ENCODE peak calls at places on chromosomes 7 and 10, in nine cellular contexts. I is stomach; F is Caco-2; R is cardiac muscle cell; O is right atrium auricular region; Z is CD8-positive, alpha-beta memory T cell; N is GM23248; K is mesendoderm; J is OCI-LY7. C is an unnamed sample.

GRCh38 chr7:136887317-136887716 is 18.9 kb downstream of the CHRM2 start:
- DNase-seq in Z (no peak), I (no peak), F (no peak), K (no peak), N (no peak), J (no peak), O (no peak), R (no peak), C (no peak)

GRCh38 chr10:37640301-37640700 is 217.1 kb downstream of the ZNF248 start:
- DNase-seq in J (no peak), O (no peak), N (no peak), R (no peak), Z (no peak), K (no peak), I (no peak), F (no peak), C (no peak)

GRCh38 chr10:49164587-49165188 is 23.5 kb downstream of the TMEM273 start:
- DNase-seq in F (no peak), N (peak; percentile 71), K (peak; percentile 78), O (no peak), J (peak; percentile 92), I (no peak), R (peak; percentile 59), Z (no peak), C (peak; percentile 48)

GRCh38 chr10:127426746-127427145 is 122.4 kb upstream of the NPS start:
- DNase-seq in Z (no peak), I (no peak), K (no peak), N (peak; percentile 12), R (no peak), J (no peak), F (no peak), O (no peak), C (no peak)

GRCh38 chr7:88391247-88391646 is 84.6 kb upstream of the STEAP4 start:
- DNase-seq in O (no peak), N (no peak), K (no peak), F (no peak), I (no peak), R (no peak), Z (no peak), J (no peak), C (no peak)

GRCh38 chr7:128849156-128849515 is 13.5 kb upstream of the ATP6V1F start:
- DNase-seq in R (no peak), O (no peak), I (no peak), K (no peak), N (no peak), Z (no peak), J (no peak), F (no peak), C (no peak)

GRCh38 chr7:55505259-55505658 is 67.0 kb downstream of the VOPP1 start:
- DNase-seq in O (no peak), J (no peak), R (no peak), Z (no peak), F (no peak), N (no peak), I (no peak), K (no peak), C (no peak)

GRCh38 chr10:111784936-111785465 is 398.6 kb downstream of the GPAM start:
- DNase-seq in O (no peak), K (no peak), I (no peak), F (no peak), Z (no peak), J (no peak), R (no peak), N (no peak), C (no peak)

GRCh38 chr10:125206618-125207017 is 46.3 kb upstream of the CTBP2 start:
- DNase-seq in F (no peak), J (no peak), Z (no peak), I (no peak), N (no peak), R (no peak), O (no peak), K (no peak), C (no peak)

GRCh38 chr7:102974366-102975236 is 61.8 kb downstream of the LRRC17 start:
- DNase-seq in N (no peak), K (peak; percentile 42), I (no peak), Z (no peak), F (no peak), R (no peak), J (no peak), O (no peak), C (no peak)

GRCh38 chr10:131198401-131198800 is 113.1 kb downstream of the TCERG1L start:
- DNase-seq in N (no peak), J (no peak), Z (no peak), R (no peak), I (peak; percentile 17), K (no peak), F (peak; percentile 16), O (no peak), C (no peak)

GRCh38 chr10:88389456-88389855 is 193.7 kb downstream of the RNLS start:
- DNase-seq in Z (no peak), I (no peak), R (peak; percentile 81), F (no peak), J (peak; percentile 77), K (peak; percentile 42), N (peak; percentile 60), O (no peak), C (no peak)

GRCh38 chr10:72077275-72077990 is 10.9 kb downstream of the SPOCK2 start:
- DNase-seq in O (no peak), F (no peak), Z (no peak), I (no peak), R (no peak), J (no peak), N (no peak), K (no peak), C (no peak)

GRCh38 chr10:6518791-6519430 is 61.2 kb downstream of the PRKCQ start:
- DNase-seq in N (no peak), R (no peak), O (no peak), J (no peak), K (no peak), F (no peak), Z (no peak), I (no peak), C (no peak)

GRCh38 chr7:117946201-117946633 is 73.0 kb upstream of the CTTNBP2 start:
- DNase-seq in K (peak; percentile 78), R (no peak), N (no peak), F (no peak), O (no peak), J (no peak), I (no peak), Z (no peak), C (no peak)

GRCh38 chr7:4837041-4837813 is 24.6 kb downstream of the PAPOLB start:
- DNase-seq in N (no peak), F (no peak), R (no peak), Z (no peak), O (no peak), I (no peak), K (no peak), J (no peak), C (no peak)

GRCh38 chr7:70573202-70573810 is 558.6 kb upstream of the GALNT17 start:
- DNase-seq in Z (no peak), I (no peak), F (no peak), N (no peak), J (no peak), O (no peak), R (no peak), K (no peak), C (no peak)

GRCh38 chr7:149071641-149072437 is 18.7 kb downstream of the ZNF786 start:
- DNase-seq in O (no peak), I (no peak), Z (peak; percentile 38), R (no peak), F (no peak), N (no peak), K (peak; percentile 91), J (no peak), C (peak; percentile 62)
- H3K4me3 ChIP-seq in O (no peak overlapping the region), I (no peak overlapping the region), Z (no peak overlapping the region), R (no peak overlapping the region), F (no peak overlapping the region), N (no peak overlapping the region), K (no peak overlapping the region), J (no peak overlapping the region), C (no peak overlapping the region)

GRCh38 chr7:112452102-112452888 is 2.0 kb downstream of the IFRD1 start:
- DNase-seq in K (peak; percentile 88), N (peak; percentile 89), F (peak; percentile 39), Z (no peak), R (peak; percentile 72), I (peak; percentile 28), J (peak; percentile 60), O (peak; percentile 73), C (peak; percentile 44)
- H3K36me3 ChIP-seq in K (no peaks in the 10 kb centered on the region), N (peaks cover 26% of the 10 kb centered on the region), F (no peaks in the 10 kb centered on the region), Z (peaks cover 15% of the 10 kb centered on the region), R (peaks cover 19% of the 10 kb centered on the region), I (peaks cover 2% of the 10 kb centered on the region), J (peaks cover 39% of the 10 kb centered on the region), O (peaks cover 19% of the 10 kb centered on the region), C (peaks cover 7% of the 10 kb centered on the region)

DNA sequence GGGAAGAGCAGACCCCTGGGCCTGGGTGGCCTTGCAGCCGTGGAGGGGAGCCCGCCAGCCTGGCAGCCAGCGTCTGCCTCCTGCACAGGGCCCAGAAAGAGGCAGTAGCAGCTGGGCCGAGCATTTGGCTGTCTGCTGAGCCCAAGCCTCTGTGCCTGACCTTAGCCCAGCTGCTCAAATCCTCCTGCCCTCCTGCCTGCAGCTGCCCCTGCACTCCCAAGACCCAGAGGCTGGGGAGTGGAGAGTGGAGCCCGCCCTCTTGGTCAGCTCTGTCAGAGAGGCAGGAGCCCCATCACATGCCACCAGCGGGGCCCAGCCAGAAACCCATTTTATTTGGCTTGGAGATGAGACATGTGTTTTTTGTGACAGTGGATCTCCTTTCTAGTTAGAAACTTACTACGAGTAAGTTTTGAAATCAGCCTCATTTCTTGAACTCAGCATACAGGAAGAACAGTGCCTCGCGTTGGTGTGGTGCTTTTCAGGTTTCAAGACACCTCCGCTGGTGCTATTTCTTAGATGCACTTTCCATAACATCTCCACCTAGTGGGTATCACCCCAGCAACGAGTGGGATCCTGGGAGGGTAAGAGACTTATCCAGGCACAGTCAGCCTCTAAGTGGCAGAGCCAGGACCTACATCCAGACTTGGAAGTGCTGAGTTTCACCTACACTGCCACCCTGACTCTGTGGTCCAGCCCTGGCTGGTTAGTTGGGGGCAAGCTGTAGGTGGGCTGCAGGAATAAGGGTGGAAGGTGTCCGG is 477.1 kb downstream of the RPS24 start:
- DNase-seq in F (no peak), Z (no peak), J (no peak), R (no peak), O (no peak), I (no peak), N (no peak), K (peak; percentile 44), C (no peak)
- H3K4me1 ChIP-seq in F (no peaks in the 10 kb centered on the region), Z (no peaks in the 10 kb centered on the region), J (no peaks in the 10 kb centered on the region), R (peaks cover 9% of the 10 kb centered on the region), O (peaks cover 18% of the 10 kb centered on the region), I (peaks cover 55% of the 10 kb centered on the region), N (peaks cover 14% of the 10 kb centered on the region), K (no peaks in the 10 kb centered on the region), C (no peaks in the 10 kb centered on the region)

DNA sequence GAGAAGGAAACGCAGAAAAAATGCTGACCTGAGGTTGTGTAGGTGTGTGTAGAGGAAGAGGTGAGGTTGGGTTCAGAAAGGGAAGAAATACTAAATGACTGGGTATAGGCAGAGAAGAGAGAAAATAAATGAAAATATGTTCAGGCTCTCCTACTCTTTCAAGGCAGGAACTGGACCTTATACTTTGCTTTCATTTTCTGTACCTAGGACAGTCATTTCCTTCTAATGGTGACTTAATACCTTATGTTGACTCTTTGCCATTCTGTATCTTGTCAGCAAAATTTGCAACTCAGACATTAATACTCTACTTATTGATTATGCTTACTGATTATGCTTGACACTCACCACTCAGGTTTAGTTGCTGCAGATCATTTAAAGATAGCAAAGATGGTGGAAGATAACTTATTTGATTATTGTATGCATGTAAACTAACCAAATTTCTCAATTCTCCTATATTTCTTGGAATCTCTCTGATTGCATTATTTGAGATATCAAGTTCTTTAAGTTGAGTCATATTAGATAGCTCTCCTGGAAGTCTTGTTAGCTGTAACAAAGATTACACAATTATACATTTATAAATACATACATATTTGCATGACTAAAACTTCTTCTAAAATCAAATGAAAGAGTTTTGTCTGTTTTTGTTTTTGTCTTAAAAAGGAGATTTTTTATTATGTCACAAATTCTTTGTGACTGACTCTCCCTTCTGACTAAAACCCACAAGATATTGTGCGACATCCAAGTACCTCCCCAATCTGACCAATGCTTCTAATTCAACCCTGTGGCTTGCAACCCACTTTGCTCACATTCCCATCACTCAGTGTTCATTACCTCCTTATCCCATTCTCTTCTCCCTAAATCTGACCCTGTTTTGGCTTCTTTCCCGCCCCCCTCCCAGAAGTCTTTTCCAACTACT is 20.0 kb downstream of the LRRD1 start:
- DNase-seq in K (no peak), I (no peak), F (no peak), N (peak; percentile 93), Z (no peak), J (no peak), O (no peak), R (peak; percentile 85), C (no peak)
- H3K4me3 ChIP-seq in K (no peak overlapping the region), I (no peak overlapping the region), F (no peak overlapping the region), N (peak overlapping the region; percentile 27), Z (no peak overlapping the region), J (no peak overlapping the region), O (no peak overlapping the region), R (no peak overlapping the region), C (no peak overlapping the region)

C was measured in mucosa of descending colon.